ENCODE peak calls at places on chromosomes 2 and 18, in six cellular contexts. B, N, S, J, O and D are unnamed samples.

GRCh38 chr2:12766421-12766879 is 49.7 kb downstream of the TRIB2 start:
- DNase-seq in B (no peak), N (no peak), S (no peak), J (peak; percentile 43), O (no peak), D (no peak)

GRCh38 chr2:235333076-235333475 is 160.8 kb upstream of the AGAP1 start:
- DNase-seq in B (no peak), N (peak; percentile 73), S (no peak), J (no peak), O (no peak), D (no peak)

GRCh38 chr2:205748660-205749059 is 66.4 kb downstream of the NRP2 start:
- DNase-seq in B (no peak), N (peak; percentile 85), S (no peak), J (no peak), O (peak; percentile 69), D (no peak)

GRCh38 chr2:238247841-238248440 is 8.1 kb upstream of the HES6 start:
- DNase-seq in B (no peak), N (no peak), S (no peak), J (no peak), O (no peak), D (no peak)

GRCh38 chr2:96267159-96267971 is 1.3 kb downstream of the CIAO1 start:
- DNase-seq in B (peak; percentile 44), N (peak; percentile 66), S (no peak), J (no peak), O (no peak), D (no peak)

GRCh38 chr2:9753665-9754531 is 89.4 kb upstream of the TAF1B start:
- DNase-seq in B (peak; percentile 32), N (no peak), S (no peak), J (no peak), O (no peak), D (no peak)

GRCh38 chr18:34965108-34965507 is 76.1 kb upstream of the MAPRE2 start:
- DNase-seq in B (no peak), N (no peak), S (no peak), J (no peak), O (no peak), D (no peak)

GRCh38 chr2:64858541-64859031 is 130.6 kb upstream of the SLC1A4 start:
- DNase-seq in B (no peak), N (no peak), S (no peak), J (no peak), O (no peak), D (no peak)

GRCh38 chr2:1053781-1054180 is 103.1 kb downstream of the SNTG2 start:
- DNase-seq in B (no peak), N (no peak), S (no peak), J (no peak), O (no peak), D (no peak)

GRCh38 chr2:215441560-215442391 is 5.9 kb upstream of the FN1 start:
- DNase-seq in B (no peak), N (no peak), S (no peak), J (no peak), O (peak; percentile 56), D (no peak)

GRCh38 chr2:71581015-71581414 is 127.7 kb downstream of the DYSF start:
- DNase-seq in B (no peak), N (no peak), S (no peak), J (no peak), O (no peak), D (no peak)

GRCh38 chr18:33606621-33607020 is 28.6 kb downstream of the ASXL3 start:
- DNase-seq in B (no peak), N (peak; percentile 2), S (no peak), J (no peak), O (no peak), D (no peak)

GRCh38 chr2:205409403-205409802 is 272.9 kb upstream of the NRP2 start:
- DNase-seq in B (no peak), N (no peak), S (no peak), J (no peak), O (no peak), D (no peak)

GRCh38 chr18:6374340-6374739 is 40.4 kb downstream of the L3MBTL4 start:
- DNase-seq in B (no peak), N (no peak), S (no peak), J (no peak), O (no peak), D (no peak)

GRCh38 chr2:106960633-106961205 is 74.8 kb upstream of the ST6GAL2 start:
- DNase-seq in B (no peak), N (no peak), S (no peak), J (no peak), O (no peak), D (no peak)

GRCh38 chr2:37367984-37368383 is 23.6 kb downstream of the QPCT start:
- DNase-seq in B (no peak), N (no peak), S (no peak), J (no peak), O (no peak), D (no peak)

GRCh38 chr2:124668161-124668560 is 643.1 kb downstream of the CNTNAP5 start:
- DNase-seq in B (no peak), N (no peak), S (no peak), J (no peak), O (no peak), D (no peak)

DNA sequence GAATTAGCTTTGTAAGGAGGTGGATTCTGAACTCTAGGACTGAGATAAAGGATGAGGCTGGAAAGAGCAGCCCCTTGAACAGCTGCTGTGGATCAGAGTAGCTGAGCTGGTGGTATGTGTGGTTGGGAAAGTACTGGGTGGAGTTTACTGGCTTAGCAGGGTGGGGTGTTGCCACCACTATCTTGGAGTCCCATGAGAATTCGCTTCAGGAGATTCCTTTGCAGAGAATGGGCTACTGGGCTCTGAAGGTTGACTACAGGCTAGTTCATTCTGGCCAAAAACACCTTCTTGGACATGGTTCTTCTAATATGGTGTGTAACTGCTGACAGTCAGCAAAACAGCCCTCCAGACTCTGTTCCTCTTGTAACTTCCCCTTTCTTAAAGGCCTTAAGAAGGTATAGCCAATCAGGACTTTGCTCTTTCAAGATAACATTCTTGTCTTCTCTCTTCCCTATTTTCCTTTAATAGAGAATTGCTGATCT is 52.7 kb downstream of the TET3 start:
- DNase-seq in B (no peak), N (no peak), S (no peak), J (peak; percentile 5), O (no peak), D (no peak)
- H3K4me3 ChIP-seq in B (no peak overlapping the region), N (no peak overlapping the region), S (no peak overlapping the region), J (no peak overlapping the region), O (no peak overlapping the region), D (no peak overlapping the region)

DNA sequence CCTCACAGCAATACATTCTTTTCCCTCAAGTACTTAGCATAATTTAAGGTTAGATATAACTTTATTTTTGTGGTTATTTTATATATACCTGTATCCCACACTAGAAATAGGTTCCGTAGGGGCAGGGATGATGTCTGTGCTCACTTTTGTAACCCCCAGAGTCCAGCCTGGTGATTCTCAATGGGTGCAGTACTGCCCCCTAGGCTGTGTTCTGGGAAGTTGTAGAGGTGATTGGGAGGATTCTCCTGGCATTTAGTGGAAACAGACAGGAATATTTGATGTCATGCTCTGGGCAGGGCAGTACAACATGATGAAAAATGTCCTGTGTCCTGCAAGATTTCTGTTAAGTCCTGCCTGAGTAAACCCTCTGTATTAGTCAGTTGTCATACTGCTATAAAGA is 333.3 kb downstream of the PLCL1 start:
- DNase-seq in B (no peak), N (no peak), S (no peak), J (no peak), O (no peak), D (no peak)
- TF ChIP-seq CTCF in B (no peak), N (no peak), S (no peak), J (no peak), O (no peak), D (no peak)

GRCh38 chr2:218959141-218959731 is at the start of gene CDK5R2:
- DNase-seq in B (peak; percentile 61), N (peak; percentile 88), S (peak; percentile 84), J (peak; percentile 66), O (peak; percentile 14), D (peak; percentile 46)
- H3K4me3 ChIP-seq in B (no peak within 1 kb of the TSS), N (peak within 1 kb of the TSS; percentile 64), S (no peak within 1 kb of the TSS), J (peak within 1 kb of the TSS; percentile 43), O (peak within 1 kb of the TSS; percentile 20), D (peak within 1 kb of the TSS; percentile 30)

GRCh38 chr18:52288403-52289004 is 51.5 kb upstream of the DCC start:
- DNase-seq in B (no peak), N (peak; percentile 11), S (peak; percentile 16), J (peak; percentile 4), O (no peak), D (no peak)
- TF ChIP-seq CTCF in B (no peak), N (peak; percentile 49), S (peak; percentile 57), J (no peak), O (peak; percentile 89), D (peak; percentile 38)

DNA sequence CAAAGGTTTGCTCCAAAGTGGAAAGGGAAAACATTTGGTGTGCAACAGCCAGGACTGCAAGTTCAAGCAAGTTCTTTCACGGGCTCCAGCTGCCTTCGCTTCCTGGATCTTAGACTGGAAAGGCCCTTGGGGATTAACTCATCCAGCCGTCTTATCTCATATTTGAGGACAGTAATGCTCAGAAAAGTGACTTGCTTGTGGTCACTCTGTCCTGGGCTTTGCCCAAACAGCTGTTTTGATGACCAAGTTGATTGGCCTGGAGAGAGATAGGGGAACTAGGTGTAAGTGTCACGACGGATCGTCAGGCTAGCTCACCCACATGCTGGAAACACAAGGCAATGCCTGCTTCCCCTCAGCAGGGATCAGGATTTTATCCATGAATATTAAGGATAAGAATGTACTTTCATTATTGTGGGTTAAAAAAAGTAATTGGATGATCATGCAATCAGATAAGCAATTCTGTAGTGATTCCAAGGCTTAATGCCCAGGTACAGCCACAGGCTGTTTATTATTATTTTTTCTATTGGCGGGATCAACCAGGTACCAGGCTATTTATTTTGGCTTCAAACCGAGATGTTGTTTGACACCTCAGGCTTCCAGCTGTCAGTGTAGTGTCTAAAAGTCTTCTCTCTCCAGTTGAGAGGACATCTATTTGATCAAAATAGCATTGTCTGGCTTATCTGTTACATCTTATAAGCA is 162.5 kb upstream of the EPAS1 start:
- DNase-seq in B (no peak), N (no peak), S (no peak), J (no peak), O (no peak), D (no peak)
- H3K4me3 ChIP-seq in B (no peak overlapping the region), N (no peak overlapping the region), S (no peak overlapping the region), J (no peak overlapping the region), O (no peak overlapping the region), D (no peak overlapping the region)

GRCh38 chr18:28110924-28111323 is 66.0 kb downstream of the CDH2 start:
- DNase-seq in B (no peak), N (no peak), S (peak; percentile 36), J (no peak), O (no peak), D (no peak)
- TF ChIP-seq CTCF in B (no peak), N (no peak), S (no peak), J (no peak), O (no peak), D (no peak)

DNA sequence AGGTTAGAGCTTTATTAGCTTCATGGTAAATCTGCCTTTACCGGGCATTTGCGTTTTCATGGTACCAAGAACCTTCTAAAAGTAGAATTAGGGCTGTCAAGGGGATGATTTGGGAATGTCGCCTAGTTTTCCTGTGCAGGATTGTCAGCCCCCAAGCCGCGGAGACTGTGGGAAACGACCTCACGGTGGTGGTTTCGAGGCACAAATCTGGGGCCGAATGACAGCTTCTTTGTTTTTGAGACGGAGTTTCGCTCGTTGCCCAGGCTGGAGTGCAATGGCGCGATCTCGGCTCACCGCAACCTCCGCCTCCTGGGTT is 615 bp upstream of the USP39 start:
- DNase-seq in B (no peak), N (no peak), S (no peak), J (no peak), O (no peak), D (no peak)
- H3K4me3 ChIP-seq in B (no peak overlapping the region), N (peak overlapping the region; percentile 57), S (no peak overlapping the region), J (no peak overlapping the region), O (no peak overlapping the region), D (no peak overlapping the region)

GRCh38 chr2:168247341-168248305 is at the start of gene STK39:
- DNase-seq in B (peak; percentile 76), N (peak; percentile 72), S (peak; percentile 67), J (peak; percentile 76), O (no peak), D (no peak)
- TF ChIP-seq CTCF in B (peak; percentile 15), N (peak; percentile 23), S (no peak), J (no peak), O (peak; percentile 13), D (peak; percentile 13)